ENCODE peak calls at places on chromosomes 4 and X, in seven cellular contexts. U is GM23338, D is suprapubic skin, Y is stomach, J is spleen, E is H1, A is transverse colon. C is an unnamed sample.

GRCh38 chrX:111445485-111445884 is 33.5 kb upstream of the DCX start:
- DNase-seq in E (no peak), Y (no peak), A (no peak), U (peak), J (no peak), D (no peak), C (no peak)

GRCh38 chrX:3295731-3296130 is 50.7 kb downstream of the MXRA5 start:
- DNase-seq in Y (no peak), A (no peak), D (no peak), E (peak), U (peak), J (no peak), C (no peak)

GRCh38 chr4:169144061-169144600 is 126.6 kb downstream of the SH3RF1 start:
- DNase-seq in Y (no peak), J (no peak), U (no peak), D (no peak), A (no peak), E (no peak), C (no peak)

GRCh38 chrX:20197641-20198210 is 56.1 kb upstream of the EIF1AX start:
- DNase-seq in J (no peak), E (no peak), A (no peak), D (no peak), Y (no peak), U (no peak), C (no peak)

GRCh38 chrX:44875185-44875489 is 2.1 kb downstream of the KDM6A start:
- DNase-seq in E (no peak), U (no peak), A (no peak), J (no peak), D (no peak), Y (no peak), C (no peak)

GRCh38 chrX:107659768-107660167 is 31.5 kb downstream of the PRPS1 start:
- DNase-seq in J (no peak), D (no peak), A (no peak), E (no peak), Y (no peak), U (peak), C (no peak)

GRCh38 chr4:146675171-146675570 is 36.5 kb downstream of the POU4F2 start:
- DNase-seq in U (no peak), E (no peak), D (no peak), J (no peak), Y (no peak), A (no peak), C (no peak)

GRCh38 chr4:105544517-105544916 is 7.9 kb upstream of the ARHGEF38 start:
- DNase-seq in D (no peak), A (no peak), J (no peak), E (no peak), Y (no peak), U (no peak), C (no peak)

GRCh38 chrX:120604359-120604782 is 470 bp downstream of the MCTS1 start:
- DNase-seq in U (no peak), J (no peak), Y (no peak), E (no peak), A (peak), D (no peak), C (no peak)

GRCh38 chrX:17549005-17549685 is 174.1 kb downstream of the NHS start:
- DNase-seq in E (no peak), Y (no peak), U (no peak), J (no peak), A (no peak), D (no peak), C (no peak)

GRCh38 chr4:82380344-82380743 is 6.6 kb upstream of the HNRNPD start:
- DNase-seq in E (no peak), U (no peak), D (peak), A (no peak), Y (no peak), J (no peak), C (peak)

GRCh38 chr4:2734618-2735017 is 21.5 kb downstream of the TNIP2 start:
- DNase-seq in U (no peak), J (no peak), D (no peak), A (no peak), E (no peak), Y (no peak), C (no peak)

GRCh38 chr4:175280153-175280552 is 362.0 kb downstream of the ADAM29 start:
- DNase-seq in U (no peak), A (no peak), Y (no peak), D (no peak), E (no peak), J (no peak), C (no peak)

GRCh38 chr4:185508162-185508561 is 27.1 kb downstream of the PDLIM3 start:
- DNase-seq in D (no peak), Y (no peak), J (no peak), A (no peak), E (no peak), U (no peak), C (no peak)

GRCh38 chrX:46710425-46710824 is 48.5 kb downstream of the SLC9A7 start:
- DNase-seq in A (no peak), D (no peak), Y (no peak), U (peak), J (no peak), E (no peak), C (no peak)

GRCh38 chr4:7778524-7779193 is 161.0 kb downstream of the AFAP1 start:
- DNase-seq in J (peak), Y (no peak), A (no peak), U (no peak), D (peak), E (no peak), C (no peak)

GRCh38 chr4:107094976-107095375 is 58.9 kb upstream of the DKK2 start:
- DNase-seq in E (no peak), U (no peak), Y (no peak), A (no peak), J (peak), D (no peak), C (no peak)

GRCh38 chr4:107098403-107098802 is 62.3 kb upstream of the DKK2 start:
- DNase-seq in D (no peak), U (peak), J (no peak), A (no peak), E (peak), Y (no peak), C (no peak)

GRCh38 chr4:107094332-107094731 is 58.2 kb upstream of the DKK2 start:
- DNase-seq in Y (no peak), J (peak), E (no peak), D (no peak), U (peak), A (no peak), C (no peak)
- TF ChIP-seq CTCF in Y (no peak), J (no peak), E (peak), D (no peak), U (peak), A (no peak), C (no peak)

GRCh38 chrX:49184294-49185061 is 1.7 kb downstream of the PRICKLE3 start:
- DNase-seq in J (peak), A (peak), Y (peak), D (peak), E (peak), U (peak), C (peak)
- H3K27ac ChIP-seq in J (peak), A (peak), Y (peak), D (peak), E (no peak), U (no peak), C (peak)

DNA sequence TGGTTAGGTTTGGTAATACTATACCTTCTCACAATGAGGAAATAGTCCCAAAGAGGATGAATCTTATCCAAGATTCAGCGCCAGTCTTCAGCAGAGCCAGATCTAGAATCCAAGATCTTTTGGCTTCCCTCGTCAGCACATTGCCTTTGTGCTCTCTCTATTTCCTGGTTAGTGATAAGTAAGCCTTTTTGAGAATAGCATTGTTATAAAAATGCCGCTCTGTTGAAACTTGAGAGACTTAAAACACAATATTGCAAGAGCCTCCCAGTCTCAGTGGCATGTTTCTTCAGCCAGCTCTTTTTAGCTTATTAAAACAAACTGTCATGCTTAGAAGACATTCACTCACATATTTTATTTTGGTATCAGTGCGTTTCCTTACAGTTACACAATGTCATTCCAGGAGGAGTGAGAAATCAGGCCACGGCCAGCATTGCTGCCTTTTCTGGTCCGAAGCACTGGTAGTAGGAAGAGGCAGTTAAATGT is 141.4 kb downstream of the KLHL8 start:
- DNase-seq in D (peak), E (no peak), U (no peak), Y (no peak), J (no peak), A (no peak), C (no peak)
- TF ChIP-seq POLR2AphosphoS5 in D (no peak), E (no peak), U (no peak), Y (peak), J (no peak), A (peak), C (peak)

DNA sequence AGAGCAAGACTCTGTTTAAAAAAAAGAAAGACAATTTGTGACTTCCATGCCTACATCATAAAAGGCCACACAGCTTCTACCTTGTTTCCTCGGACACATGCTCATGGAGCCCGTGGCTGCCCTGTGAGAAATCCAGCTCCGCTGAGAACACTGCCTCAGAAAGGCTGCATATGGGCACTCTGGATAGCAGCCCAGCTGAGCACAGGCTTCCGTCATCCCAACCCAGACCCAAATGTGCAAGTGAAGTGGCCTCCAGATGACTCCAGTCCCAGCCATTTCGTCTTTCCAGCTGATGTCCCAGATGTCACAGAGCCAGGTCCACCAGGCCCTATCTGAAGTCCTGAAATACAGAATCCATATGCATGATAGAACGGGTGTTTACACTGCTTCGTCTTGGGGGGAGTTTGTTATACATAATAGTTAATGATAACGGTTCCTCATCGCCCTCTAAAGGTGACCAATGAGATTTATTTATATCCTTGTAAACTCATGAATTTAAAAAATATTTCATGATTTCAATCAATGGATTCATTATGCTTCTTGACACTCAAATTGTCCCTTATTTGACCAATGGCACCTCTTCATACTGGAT is 72.7 kb upstream of the TRIM2 start:
- DNase-seq in Y (no peak), U (peak), J (no peak), D (no peak), A (no peak), E (no peak), C (no peak)
- TF ChIP-seq CTCF in Y (no peak), U (no peak), J (no peak), D (no peak), A (no peak), E (peak), C (no peak)

GRCh38 chrX:67347145-67347544 is 196.7 kb upstream of the AR start:
- DNase-seq in U (no peak), Y (no peak), J (no peak), E (no peak), D (no peak), A (no peak), C (no peak)

GRCh38 chrX:67346225-67346624 is 197.6 kb upstream of the AR start:
- DNase-seq in A (no peak), J (no peak), E (no peak), Y (no peak), D (no peak), U (no peak), C (no peak)

GRCh38 chrX:67342138-67342537 is 201.7 kb upstream of the AR start:
- DNase-seq in E (no peak), U (no peak), D (no peak), A (no peak), Y (no peak), J (no peak), C (no peak)

GRCh38 chrX:67351411-67351810 is 192.4 kb upstream of the AR start:
- DNase-seq in U (no peak), A (no peak), E (no peak), D (no peak), Y (no peak), J (no peak), C (no peak)

GRCh38 chrX:67346667-67347066 is 197.2 kb upstream of the AR start:
- DNase-seq in A (no peak), D (no peak), U (no peak), E (no peak), Y (no peak), J (no peak), C (peak)
- H3K27ac ChIP-seq in A (no peak), D (no peak), U (no peak), E (no peak), Y (no peak), J (no peak), C (no peak)

GRCh38 chr4:41964401-41964800 is 17.2 kb upstream of the DCAF4L1 start:
- DNase-seq in J (no peak), U (no peak), Y (no peak), E (no peak), D (no peak), A (no peak), C (no peak)

GRCh38 chr4:41967392-41967791 is 14.2 kb upstream of the DCAF4L1 start:
- DNase-seq in Y (no peak), E (no peak), J (no peak), U (no peak), D (no peak), A (no peak), C (no peak)

GRCh38 chr4:41975341-41975740 is 6.2 kb upstream of the DCAF4L1 start:
- DNase-seq in A (no peak), Y (no peak), U (no peak), E (no peak), D (no peak), J (no peak), C (no peak)

DNA sequence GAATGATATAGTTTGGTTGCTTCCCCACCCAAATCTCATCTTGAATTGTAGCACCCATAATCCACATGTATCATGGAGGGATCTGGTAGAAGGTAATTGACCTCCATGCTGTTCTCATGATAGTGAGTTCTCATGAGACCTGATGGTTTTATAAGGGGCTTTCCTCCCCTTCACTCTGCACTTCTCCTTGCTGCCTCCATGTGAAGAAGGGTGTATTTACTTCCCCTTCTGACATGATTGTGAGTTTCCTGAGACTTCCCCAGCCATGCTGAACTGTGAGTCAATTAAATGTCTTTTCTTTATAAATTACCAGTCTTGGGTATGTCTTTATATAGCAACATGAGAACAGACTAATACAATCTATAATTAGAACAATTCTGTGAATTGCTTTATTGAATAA is 11.9 kb upstream of the DCAF4L1 start:
- DNase-seq in U (no peak), D (no peak), Y (no peak), E (no peak), J (no peak), A (no peak), C (no peak)
- TF ChIP-seq POLR2AphosphoS5 in U (no peak), D (no peak), Y (no peak), E (no peak), J (no peak), A (no peak), C (no peak)